ENCODE peak calls at places on chromosome 13, in six cellular contexts. I, U, G, X, B and V are unnamed samples.

GRCh38 chr13:113971471-113972231 is 2.2 kb downstream of the C13orf46 start:
- DNase-seq in I (peak; percentile 12), U (no peak), G (peak; percentile 19), X (no peak), B (no peak), V (no peak)

GRCh38 chr13:42816538-42816937 is 35.2 kb downstream of the FAM216B start:
- DNase-seq in I (no peak), U (no peak), G (no peak), X (no peak), B (no peak), V (no peak)

GRCh38 chr13:79782541-79783216 is 301.7 kb downstream of the NDFIP2 start:
- DNase-seq in I (peak; percentile 63), U (no peak), G (peak; percentile 76), X (no peak), B (no peak), V (no peak)

GRCh38 chr13:98496239-98496668 is 80.7 kb downstream of the STK24 start:
- DNase-seq in I (peak; percentile 60), U (no peak), G (no peak), X (no peak), B (no peak), V (no peak)

GRCh38 chr13:81929988-81930387 is 1589.1 kb upstream of the SPRY2 start:
- DNase-seq in I (no peak), U (no peak), G (no peak), X (no peak), B (peak; percentile 27), V (no peak)

GRCh38 chr13:98910501-98910951 is 67.3 kb downstream of the DOCK9 start:
- DNase-seq in I (peak; percentile 31), U (no peak), G (peak; percentile 37), X (peak; percentile 49), B (no peak), V (peak; percentile 32)

GRCh38 chr13:42539670-42540069 is 34.3 kb upstream of the TNFSF11 start:
- DNase-seq in I (no peak), U (no peak), G (no peak), X (no peak), B (no peak), V (no peak)

GRCh38 chr13:50326746-50327145 is 311.5 kb downstream of the KCNRG start:
- DNase-seq in I (no peak), U (no peak), G (no peak), X (no peak), B (no peak), V (no peak)

GRCh38 chr13:25232937-25233515 is 54.3 kb downstream of the MTMR6 start:
- DNase-seq in I (no peak), U (no peak), G (no peak), X (no peak), B (no peak), V (no peak)

GRCh38 chr13:21569686-21570085 is 34.3 kb downstream of the MICU2 start:
- DNase-seq in I (no peak), U (no peak), G (no peak), X (no peak), B (no peak), V (no peak)

GRCh38 chr13:20588529-20589110 is 21.7 kb downstream of the IFT88 start:
- DNase-seq in I (no peak), U (no peak), G (no peak), X (no peak), B (no peak), V (no peak)

GRCh38 chr13:53201454-53202225 is 173.0 kb downstream of the OLFM4 start:
- DNase-seq in I (peak; percentile 10), U (no peak), G (peak; percentile 25), X (peak; percentile 7), B (peak; percentile 24), V (no peak)

GRCh38 chr13:26695360-26695705 is 65.3 kb downstream of the GPR12 start:
- DNase-seq in I (no peak), U (no peak), G (no peak), X (no peak), B (no peak), V (no peak)

GRCh38 chr13:109481046-109481445 is 305.3 kb downstream of the IRS2 start:
- DNase-seq in I (no peak), U (no peak), G (no peak), X (no peak), B (no peak), V (no peak)

GRCh38 chr13:112140366-112140765 is 73.4 kb downstream of the SOX1 start:
- DNase-seq in I (no peak), U (no peak), G (no peak), X (no peak), B (no peak), V (no peak)

GRCh38 chr13:25816239-25816638 is 235.6 kb downstream of the SHISA2 start:
- DNase-seq in I (no peak), U (no peak), G (no peak), X (no peak), B (no peak), V (no peak)

GRCh38 chr13:18951412-18951811 is 230.2 kb downstream of the TUBA3C start:
- DNase-seq in I (no peak), U (no peak), G (no peak), X (no peak), B (no peak), V (no peak)

GRCh38 chr13:30792257-30793000 is 57.1 kb downstream of the ALOX5AP start:
- DNase-seq in I (peak; percentile 85), U (no peak), G (peak; percentile 84), X (no peak), B (peak; percentile 44), V (no peak)

GRCh38 chr13:101520672-101521071 is 68.2 kb downstream of the ITGBL1 start:
- DNase-seq in I (no peak), U (no peak), G (no peak), X (no peak), B (no peak), V (peak; percentile 7)

GRCh38 chr13:113620036-113620435 is 35.5 kb downstream of the TFDP1 start:
- DNase-seq in I (no peak), U (no peak), G (no peak), X (no peak), B (no peak), V (no peak)

GRCh38 chr13:37657134-37657533 is 58.6 kb upstream of the POSTN start:
- DNase-seq in I (no peak), U (no peak), G (no peak), X (no peak), B (no peak), V (no peak)

GRCh38 chr13:106373989-106374572 is 161.4 kb downstream of the EFNB2 start:
- DNase-seq in I (no peak), U (no peak), G (no peak), X (peak; percentile 9), B (no peak), V (peak; percentile 19)

GRCh38 chr13:40774672-40775071 is 3.7 kb upstream of the MRPS31 start:
- DNase-seq in I (no peak), U (no peak), G (no peak), X (no peak), B (no peak), V (no peak)

GRCh38 chr13:41565221-41565620 is 107.9 kb downstream of the RGCC start:
- DNase-seq in I (no peak), U (no peak), G (no peak), X (no peak), B (peak; percentile 65), V (no peak)

GRCh38 chr13:37192986-37193385 is 87.5 kb upstream of the CSNK1A1L start:
- DNase-seq in I (no peak), U (no peak), G (no peak), X (no peak), B (no peak), V (no peak)

GRCh38 chr13:40235160-40235796 is 431.2 kb downstream of the FOXO1 start:
- DNase-seq in I (no peak), U (no peak), G (no peak), X (peak; percentile 13), B (no peak), V (no peak)

GRCh38 chr13:68173111-68173510 is 943.0 kb upstream of the PCDH9 start:
- DNase-seq in I (no peak), U (no peak), G (no peak), X (no peak), B (no peak), V (no peak)

GRCh38 chr13:84366484-84366883 is 484.2 kb upstream of the SLITRK1 start:
- DNase-seq in I (no peak), U (no peak), G (no peak), X (no peak), B (no peak), V (no peak)

GRCh38 chr13:91185294-91185863 is 162.1 kb upstream of the MIR17HG start:
- DNase-seq in I (no peak), U (no peak), G (no peak), X (no peak), B (no peak), V (no peak)

GRCh38 chr13:102597029-102598015 is 536 bp downstream of the TPP2 start:
- DNase-seq in I (peak; percentile 37), U (no peak), G (peak; percentile 44), X (peak; percentile 22), B (no peak), V (peak; percentile 41)

GRCh38 chr13:98487522-98487921 is 89.4 kb downstream of the STK24 start:
- DNase-seq in I (no peak), U (no peak), G (no peak), X (no peak), B (no peak), V (no peak)

GRCh38 chr13:85503797-85504196 is 295.4 kb downstream of the SLITRK6 start:
- DNase-seq in I (no peak), U (no peak), G (no peak), X (no peak), B (no peak), V (no peak)

GRCh38 chr13:24225062-24225461 is 64.5 kb downstream of the SPATA13 start:
- DNase-seq in I (no peak), U (no peak), G (no peak), X (no peak), B (no peak), V (no peak)